ENCODE peak calls at places on chromosomes 1 and 21, in nine cellular contexts. Y is vagina, G is upper lobe of left lung, Z is heart left ventricle, Q is Peyer's patch, P is IMR-90, O is A549, N is endothelial cell of umbilical vein, A is ovary. W is an unnamed sample.

GRCh38 chr1:44707959-44708831 is 22.8 kb downstream of the RNU5D-1 start:
- DNase-seq in Y (no peak), G (no peak), Z (peak), Q (peak), P (peak), O (peak), N (peak), A (no peak), W (no peak)

GRCh38 chr1:2810281-2810680 is 8.8 kb upstream of the TTC34 start:
- DNase-seq in Y (no peak), G (no peak), Z (no peak), Q (no peak), P (no peak), O (no peak), N (no peak), A (no peak), W (no peak)

GRCh38 chr21:42125571-42126544 is 54.7 kb downstream of the UMODL1 start:
- DNase-seq in Y (no peak), G (peak), Z (no peak), Q (no peak), P (peak), O (no peak), N (no peak), A (no peak), W (no peak)

GRCh38 chr1:175355414-175355813 is 162.8 kb upstream of the KIAA0040 start:
- DNase-seq in Y (no peak), G (no peak), Z (no peak), Q (no peak), P (no peak), O (no peak), N (no peak), A (no peak), W (peak)

GRCh38 chr1:112716133-112716720 is 1.1 kb upstream of the PPM1J start:
- DNase-seq in Y (no peak), G (peak), Z (peak), Q (peak), P (peak), O (peak), N (peak), A (peak), W (peak)

GRCh38 chr1:206798384-206798996 is 26.2 kb upstream of the IL10 start:
- DNase-seq in Y (no peak), G (no peak), Z (no peak), Q (no peak), P (no peak), O (no peak), N (no peak), A (no peak), W (no peak)

GRCh38 chr1:200342511-200343400 is 67.1 kb downstream of the ZNF281 start:
- DNase-seq in Y (no peak), G (no peak), Z (no peak), Q (no peak), P (peak), O (no peak), N (no peak), A (no peak), W (no peak)

GRCh38 chr1:109547412-109548320 is 749 bp upstream of the GNAI3 start:
- DNase-seq in Y (no peak), G (no peak), Z (no peak), Q (peak), P (peak), O (no peak), N (peak), A (peak), W (no peak)

GRCh38 chr1:23126801-23127200 is 41.9 kb downstream of the LUZP1 start:
- DNase-seq in Y (no peak), G (no peak), Z (no peak), Q (no peak), P (peak), O (no peak), N (peak), A (no peak), W (no peak)

GRCh38 chr1:168865850-168866620 is 137.0 kb upstream of the DPT start:
- DNase-seq in Y (no peak), G (no peak), Z (no peak), Q (no peak), P (no peak), O (no peak), N (no peak), A (no peak), W (no peak)

GRCh38 chr1:31683997-31684396 is 19.8 kb downstream of the COL16A1 start:
- DNase-seq in Y (no peak), G (peak), Z (no peak), Q (no peak), P (no peak), O (no peak), N (no peak), A (no peak), W (no peak)

GRCh38 chr1:101996830-101997485 is at the start of gene OLFM3:
- DNase-seq in Y (no peak), G (no peak), Z (no peak), Q (no peak), P (no peak), O (no peak), N (peak), A (no peak), W (no peak)

GRCh38 chr1:79117376-79117775 is 110.8 kb upstream of the ADGRL4 start:
- DNase-seq in Y (no peak), G (no peak), Z (no peak), Q (no peak), P (peak), O (no peak), N (peak), A (no peak), W (no peak)

GRCh38 chr1:10724052-10724494 is 72.4 kb downstream of the CASZ1 start:
- DNase-seq in Y (no peak), G (peak), Z (peak), Q (no peak), P (peak), O (peak), N (no peak), A (no peak), W (no peak)

GRCh38 chr1:103056423-103056822 is 51.9 kb downstream of the COL11A1 start:
- DNase-seq in Y (no peak), G (no peak), Z (no peak), Q (no peak), P (no peak), O (no peak), N (no peak), A (no peak), W (no peak)

GRCh38 chr1:43565600-43566360 is 35.1 kb downstream of the PTPRF start:
- DNase-seq in Y (no peak), G (peak), Z (peak), Q (no peak), P (peak), O (no peak), N (peak), A (peak), W (no peak)

GRCh38 chr1:223223091-223223995 is 80.3 kb upstream of the TLR5 start:
- DNase-seq in Y (peak), G (no peak), Z (no peak), Q (no peak), P (no peak), O (no peak), N (no peak), A (no peak), W (no peak)

GRCh38 chr1:169451425-169451824 is 24.2 kb upstream of the CCDC181 start:
- DNase-seq in Y (no peak), G (no peak), Z (no peak), Q (no peak), P (no peak), O (no peak), N (no peak), A (no peak), W (no peak)

GRCh38 chr1:107879927-107880326 is 85.1 kb downstream of the VAV3 start:
- DNase-seq in Y (no peak), G (no peak), Z (no peak), Q (no peak), P (no peak), O (no peak), N (no peak), A (no peak), W (no peak)

GRCh38 chr1:83860506-83861221 is 138.3 kb downstream of the TTLL7 start:
- DNase-seq in Y (no peak), G (peak), Z (peak), Q (peak), P (no peak), O (peak), N (peak), A (peak), W (peak)

GRCh38 chr1:15341228-15341627 is 68.5 kb upstream of the EFHD2 start:
- DNase-seq in Y (no peak), G (no peak), Z (no peak), Q (no peak), P (no peak), O (no peak), N (no peak), A (no peak), W (no peak)

GRCh38 chr1:24991242-24992037 is 61.4 kb upstream of the RUNX3 start:
- DNase-seq in Y (no peak), G (no peak), Z (no peak), Q (no peak), P (no peak), O (no peak), N (no peak), A (no peak), W (no peak)

GRCh38 chr1:167721617-167722151 is at the start of gene MPZL1:
- DNase-seq in Y (peak), G (peak), Z (peak), Q (peak), P (peak), O (peak), N (peak), A (peak), W (peak)

GRCh38 chr1:24562625-24563024 is 6.7 kb downstream of the NCMAP start:
- DNase-seq in Y (no peak), G (peak), Z (no peak), Q (no peak), P (no peak), O (no peak), N (no peak), A (no peak), W (no peak)

GRCh38 chr1:53685272-53686051 is 53.5 kb downstream of the GLIS1 start:
- DNase-seq in Y (no peak), G (no peak), Z (no peak), Q (no peak), P (peak), O (no peak), N (peak), A (no peak), W (no peak)

GRCh38 chr21:42560517-42561179 is 47.0 kb downstream of the SLC37A1 start:
- DNase-seq in Y (no peak), G (peak), Z (no peak), Q (no peak), P (no peak), O (no peak), N (no peak), A (no peak), W (peak)

GRCh38 chr21:21385404-21385803 is 387.2 kb downstream of the NCAM2 start:
- DNase-seq in Y (no peak), G (no peak), Z (no peak), Q (no peak), P (no peak), O (no peak), N (no peak), A (no peak), W (no peak)

GRCh38 chr1:1116701-1117468 is 996 bp upstream of the C1orf159 start:
- DNase-seq in Y (no peak), G (no peak), Z (no peak), Q (no peak), P (no peak), O (peak), N (peak), A (no peak), W (no peak)

GRCh38 chr1:89832481-89833127 is 11.8 kb downstream of the LRRC8D start:
- DNase-seq in Y (no peak), G (no peak), Z (no peak), Q (no peak), P (no peak), O (no peak), N (peak), A (no peak), W (no peak)

GRCh38 chr1:25890249-25891034 is 14.9 kb upstream of the PAQR7 start:
- DNase-seq in Y (no peak), G (peak), Z (no peak), Q (no peak), P (peak), O (peak), N (no peak), A (peak), W (no peak)

GRCh38 chr1:158830074-158830677 is 975 bp upstream of the MNDA start:
- DNase-seq in Y (no peak), G (no peak), Z (no peak), Q (no peak), P (no peak), O (no peak), N (no peak), A (no peak), W (no peak)

GRCh38 chr21:38839683-38840286 is 34.1 kb downstream of the ETS2 start:
- DNase-seq in Y (no peak), G (peak), Z (no peak), Q (no peak), P (peak), O (no peak), N (peak), A (no peak), W (no peak)

DNA sequence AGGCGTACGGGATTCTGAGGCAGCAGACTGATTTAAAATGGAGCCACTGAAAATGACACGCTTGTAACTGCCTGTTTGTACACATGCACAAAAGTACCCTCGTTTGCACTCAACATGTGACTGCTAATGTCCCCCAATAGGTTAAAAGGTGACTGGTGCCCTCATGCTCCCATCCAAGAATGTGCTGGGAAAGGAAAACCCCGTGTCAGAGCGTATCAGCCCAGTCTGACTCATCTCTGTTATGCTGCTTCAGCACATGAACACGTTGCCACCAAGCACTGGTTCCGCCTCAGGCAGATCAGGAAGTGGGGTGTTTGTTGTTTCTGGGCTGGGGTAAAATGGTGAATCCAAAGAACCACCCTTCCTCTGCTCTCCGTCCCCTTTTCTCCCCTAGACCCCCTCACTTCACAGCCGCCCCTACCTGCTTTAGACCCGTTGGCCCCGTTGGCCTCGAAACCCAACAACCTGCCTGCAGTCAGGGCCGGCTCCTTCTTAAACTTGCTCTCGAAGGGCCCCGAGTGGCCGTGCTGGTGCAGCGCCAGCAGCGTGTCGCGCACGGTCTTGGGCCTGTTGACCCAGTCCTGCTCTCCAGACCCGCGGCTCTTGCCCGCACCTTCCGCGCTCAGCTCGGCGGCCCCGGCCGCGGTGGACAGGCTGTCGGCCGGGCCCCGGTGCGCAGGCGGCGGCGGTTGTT is 1.8 kb downstream of the IRF2BP2 start:
- DNase-seq in Y (peak), G (peak), Z (peak), Q (peak), P (peak), O (peak), N (peak), A (peak), W (peak)
- TF ChIP-seq POLR2A in Y (peak), G (peak), Z (no peak), Q (peak), P (peak), O (no peak), N (peak), A (peak), W (no peak)

GRCh38 chr1:100524355-100524754 is 13.6 kb upstream of the GPR88 start:
- DNase-seq in Y (no peak), G (no peak), Z (no peak), Q (no peak), P (no peak), O (no peak), N (no peak), A (no peak), W (no peak)
- H3K4me3 ChIP-seq in Y (no peak), G (no peak), Z (no peak), Q (no peak), P (no peak), O (no peak), N (no peak), A (no peak), W (no peak)

GRCh38 chr1:151993734-151994496 is at the start of gene S100A10:
- DNase-seq in Y (no peak), G (peak), Z (peak), Q (peak), P (peak), O (no peak), N (peak), A (peak), W (peak)
- TF ChIP-seq POLR2A in Y (peak), G (peak), Z (no peak), Q (peak), P (peak), O (peak), N (peak), A (peak), W (peak)

GRCh38 chr1:46804926-46805325 is 6.1 kb downstream of the CYP4B1 start:
- DNase-seq in Y (no peak), G (no peak), Z (no peak), Q (no peak), P (no peak), O (no peak), N (no peak), A (no peak), W (no peak)
- H3K4me3 ChIP-seq in Y (no peak), G (peak), Z (no peak), Q (no peak), P (no peak), O (no peak), N (no peak), A (no peak), W (no peak)

DNA sequence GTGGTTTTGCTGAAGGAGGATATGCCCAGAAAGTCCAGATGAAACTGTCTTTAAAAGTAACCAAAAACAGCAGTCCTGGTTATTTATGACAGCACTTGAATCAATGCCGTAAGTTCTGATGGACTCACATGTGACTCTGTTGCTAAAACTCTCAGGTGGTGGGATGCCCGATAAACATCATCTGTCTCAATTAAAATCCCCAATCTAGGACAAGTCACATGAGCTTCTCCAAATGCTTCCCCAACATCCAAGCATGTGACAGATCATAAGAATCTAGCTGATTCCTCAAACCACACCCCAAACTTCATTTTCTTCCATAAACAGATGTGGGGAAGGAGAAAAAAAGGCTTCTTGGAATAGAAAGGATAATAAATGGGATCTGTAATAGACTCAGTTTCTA is 791 bp upstream of the CTSK start:
- DNase-seq in Y (no peak), G (no peak), Z (no peak), Q (no peak), P (no peak), O (no peak), N (no peak), A (no peak), W (peak)
- TF ChIP-seq POLR2A in Y (no peak), G (no peak), Z (no peak), Q (no peak), P (no peak), O (no peak), N (no peak), A (no peak), W (no peak)

W was measured in lower leg skin.